ENCODE peak calls at places on chromosomes 16 and 17, in nine cellular contexts. V is NCI-H748 treated with DMSO at 0.1 percent for 48 hours, R is amygdala, O is sigmoid colon, M is NCI-H510A, G is pancreas, P is T47D, L is dorsolateral prefrontal cortex, H is mucosa of gallbladder. U is an unnamed sample.

GRCh38 chr17:60934723-60935122 is 257.1 kb downstream of the BCAS3 start:
- DNase-seq in V (no peak), R (no peak), O (no peak), M (no peak), G (no peak), P (no peak), L (no peak), H (no peak), U (no peak)

GRCh38 chr17:17412331-17412730 is 64.5 kb upstream of the MED9 start:
- DNase-seq in V (no peak), R (no peak), O (peak), M (no peak), G (no peak), P (no peak), L (no peak), H (no peak), U (no peak)

GRCh38 chr17:40471856-40472732 is 28.8 kb downstream of the IGFBP4 start:
- DNase-seq in V (no peak), R (no peak), O (no peak), M (no peak), G (no peak), P (no peak), L (no peak), H (no peak), U (no peak)

GRCh38 chr16:83270640-83271039 is 537.1 kb upstream of the HSBP1 start:
- DNase-seq in V (no peak), R (no peak), O (no peak), M (no peak), G (no peak), P (no peak), L (no peak), H (no peak), U (no peak)

GRCh38 chr17:43211480-43212402 is at the start of gene TMEM106A:
- DNase-seq in V (peak), R (peak), O (peak), M (no peak), G (peak), P (peak), L (no peak), H (peak), U (peak)

GRCh38 chr17:80071116-80071980 is 30.0 kb upstream of the GAA start:
- DNase-seq in V (no peak), R (peak), O (peak), M (no peak), G (peak), P (no peak), L (peak), H (peak), U (no peak)

GRCh38 chr17:18005496-18005895 is 32.8 kb downstream of the DRC3 start:
- DNase-seq in V (no peak), R (no peak), O (no peak), M (no peak), G (no peak), P (no peak), L (no peak), H (no peak), U (no peak)

GRCh38 chr17:75346906-75347305 is 57.7 kb upstream of the SLC25A19 start:
- DNase-seq in V (no peak), R (no peak), O (no peak), M (no peak), G (no peak), P (no peak), L (no peak), H (no peak), U (no peak)

GRCh38 chr17:18070861-18071340 is 16.8 kb upstream of the DRG2 start:
- DNase-seq in V (no peak), R (no peak), O (no peak), M (no peak), G (no peak), P (no peak), L (no peak), H (no peak), U (no peak)

GRCh38 chr17:72387487-72387886 is 266.7 kb downstream of the SOX9 start:
- DNase-seq in V (no peak), R (no peak), O (no peak), M (no peak), G (no peak), P (no peak), L (no peak), H (no peak), U (no peak)

GRCh38 chr16:79902351-79902750 is 301.8 kb upstream of the MAF start:
- DNase-seq in V (no peak), R (no peak), O (no peak), M (no peak), G (no peak), P (no peak), L (no peak), H (no peak), U (no peak)

GRCh38 chr16:84687715-84688114 is 12.1 kb upstream of the USP10 start:
- DNase-seq in V (no peak), R (no peak), O (peak), M (no peak), G (no peak), P (no peak), L (no peak), H (no peak), U (no peak)

GRCh38 chr16:2194852-2195315 is 1.5 kb downstream of the CASKIN1 start:
- DNase-seq in V (peak), R (no peak), O (no peak), M (no peak), G (peak), P (peak), L (no peak), H (peak), U (peak)

GRCh38 chr16:70349783-70350182 is 3.1 kb downstream of the DDX19A start:
- DNase-seq in V (no peak), R (no peak), O (no peak), M (no peak), G (no peak), P (no peak), L (no peak), H (no peak), U (no peak)

GRCh38 chr17:7215652-7216139 is 3.9 kb downstream of the DLG4 start:
- DNase-seq in V (no peak), R (no peak), O (no peak), M (no peak), G (no peak), P (no peak), L (no peak), H (no peak), U (no peak)

GRCh38 chr16:47198180-47198575 is 54.4 kb upstream of the NETO2 start:
- DNase-seq in V (no peak), R (no peak), O (no peak), M (no peak), G (no peak), P (no peak), L (no peak), H (no peak), U (no peak)

GRCh38 chr16:23145186-23145585 is 4.1 kb downstream of the USP31 start:
- DNase-seq in V (no peak), R (no peak), O (no peak), M (no peak), G (no peak), P (no peak), L (peak), H (no peak), U (no peak)

GRCh38 chr17:50501054-50501453 is 7.2 kb upstream of the MYCBPAP start:
- DNase-seq in V (no peak), R (no peak), O (no peak), M (no peak), G (no peak), P (no peak), L (no peak), H (peak), U (no peak)

GRCh38 chr17:3965123-3965800 is 1.0 kb upstream of the ATP2A3 start:
- DNase-seq in V (peak), R (no peak), O (no peak), M (peak), G (peak), P (peak), L (no peak), H (peak), U (peak)

GRCh38 chr16:75263963-75264445 is 12.6 kb upstream of the BCAR1 start:
- DNase-seq in V (no peak), R (peak), O (peak), M (no peak), G (peak), P (no peak), L (no peak), H (no peak), U (peak)

GRCh38 chr17:8320990-8321389 is 10.9 kb downstream of the ARHGEF15 start:
- DNase-seq in V (no peak), R (no peak), O (no peak), M (no peak), G (no peak), P (no peak), L (no peak), H (no peak), U (no peak)

GRCh38 chr17:38421224-38421841 is 6.9 kb upstream of the ARHGAP23 start:
- DNase-seq in V (no peak), R (no peak), O (peak), M (no peak), G (no peak), P (no peak), L (no peak), H (peak), U (no peak)

GRCh38 chr16:16982614-16983013 is 488.1 kb downstream of the XYLT1 start:
- DNase-seq in V (peak), R (no peak), O (no peak), M (peak), G (no peak), P (no peak), L (no peak), H (no peak), U (no peak)

GRCh38 chr16:46974352-46974751 is 878 bp upstream of the DNAJA2 start:
- DNase-seq in V (no peak), R (no peak), O (no peak), M (peak), G (no peak), P (no peak), L (no peak), H (no peak), U (no peak)

GRCh38 chr17:17774009-17774881 is 62.5 kb downstream of the SREBF1 start:
- DNase-seq in V (no peak), R (peak), O (peak), M (no peak), G (peak), P (no peak), L (no peak), H (no peak), U (no peak)

GRCh38 chr16:67719778-67720144 is 645 bp upstream of the GFOD2 start:
- DNase-seq in V (no peak), R (peak), O (no peak), M (no peak), G (peak), P (no peak), L (peak), H (peak), U (no peak)

GRCh38 chr16:57147381-57148191 is 38.3 kb downstream of the PSME3IP1 start:
- DNase-seq in V (no peak), R (no peak), O (peak), M (no peak), G (no peak), P (no peak), L (peak), H (no peak), U (peak)

GRCh38 chr16:29806096-29806579 is at the start of gene MAZ:
- DNase-seq in V (no peak), R (no peak), O (no peak), M (no peak), G (no peak), P (no peak), L (no peak), H (no peak), U (peak)

GRCh38 chr16:83059237-83059636 is 432.5 kb downstream of the CDH13 start:
- DNase-seq in V (no peak), R (no peak), O (no peak), M (no peak), G (no peak), P (no peak), L (no peak), H (no peak), U (no peak)

GRCh38 chr17:82065193-82065637 is 389 bp downstream of the DUS1L start:
- DNase-seq in V (no peak), R (no peak), O (no peak), M (no peak), G (no peak), P (peak), L (no peak), H (no peak), U (no peak)

GRCh38 chr16:69581297-69581696 is 15.5 kb downstream of the NFAT5 start:
- DNase-seq in V (no peak), R (no peak), O (no peak), M (no peak), G (no peak), P (no peak), L (no peak), H (no peak), U (no peak)

GRCh38 chr16:48916566-48916965 is 306.6 kb upstream of the N4BP1 start:
- DNase-seq in V (no peak), R (no peak), O (no peak), M (no peak), G (no peak), P (no peak), L (no peak), H (no peak), U (no peak)

GRCh38 chr16:24858219-24859041 is 12.7 kb downstream of the SLC5A11 start:
- DNase-seq in V (no peak), R (no peak), O (peak), M (no peak), G (peak), P (peak), L (peak), H (peak), U (no peak)

GRCh38 chr16:56610017-56610608 is 1.7 kb downstream of the MT2A start:
- DNase-seq in V (peak), R (no peak), O (peak), M (no peak), G (no peak), P (no peak), L (no peak), H (peak), U (no peak)

GRCh38 chr16:58733248-58733670 is 857 bp downstream of the GOT2 start:
- DNase-seq in V (no peak), R (no peak), O (no peak), M (no peak), G (peak), P (no peak), L (no peak), H (no peak), U (no peak)

GRCh38 chr17:46274238-46274637 is 20.7 kb upstream of the LRRC37A start:
- DNase-seq in V (no peak), R (no peak), O (no peak), M (no peak), G (no peak), P (no peak), L (no peak), H (no peak), U (no peak)

GRCh38 chr17:73415782-73416181 is 104.0 kb upstream of the CDC42EP4 start:
- DNase-seq in V (no peak), R (no peak), O (no peak), M (no peak), G (no peak), P (no peak), L (no peak), H (no peak), U (no peak)

GRCh38 chr16:57224651-57225335 is 20.3 kb upstream of the ARL2BP start:
- DNase-seq in V (no peak), R (no peak), O (no peak), M (no peak), G (no peak), P (no peak), L (no peak), H (no peak), U (no peak)

GRCh38 chr16:56608876-56609462 is 585 bp downstream of the MT2A start:
- DNase-seq in V (no peak), R (no peak), O (no peak), M (no peak), G (no peak), P (no peak), L (no peak), H (no peak), U (peak)

U was measured in upper lobe of left lung.